ENCODE peak calls at places on chromosomes 11 and 22, in seven cellular contexts. U, Z, D, H, J, B and L are unnamed samples.

GRCh38 chr22:44197271-44197670 is 16.5 kb downstream of the PARVG start:
- DNase-seq in U (no peak), Z (no peak), D (no peak), H (no peak), J (no peak), B (no peak), L (no peak)

GRCh38 chr11:129881570-129882170 is 13.7 kb downstream of the NFRKB start:
- DNase-seq in U (no peak), Z (no peak), D (peak), H (peak), J (no peak), B (peak), L (no peak)

GRCh38 chr11:12983331-12983730 is 25.8 kb upstream of the RASSF10 start:
- DNase-seq in U (no peak), Z (no peak), D (no peak), H (no peak), J (no peak), B (no peak), L (no peak)

GRCh38 chr11:125924384-125925007 is 20.2 kb downstream of the DDX25 start:
- DNase-seq in U (no peak), Z (no peak), D (no peak), H (no peak), J (no peak), B (no peak), L (no peak)

GRCh38 chr11:36391062-36391461 is 95.0 kb downstream of the PRR5L start:
- DNase-seq in U (no peak), Z (no peak), D (no peak), H (no peak), J (no peak), B (no peak), L (no peak)

GRCh38 chr11:77089004-77089545 is 13.6 kb upstream of the OMP start:
- DNase-seq in U (no peak), Z (no peak), D (no peak), H (no peak), J (no peak), B (no peak), L (no peak)

GRCh38 chr11:72736452-72737069 is 15.6 kb downstream of the ARAP1 start:
- DNase-seq in U (no peak), Z (peak), D (no peak), H (no peak), J (no peak), B (peak), L (no peak)

GRCh38 chr11:85941380-85941973 is 86.3 kb downstream of the CCDC83 start:
- DNase-seq in U (no peak), Z (peak), D (peak), H (peak), J (no peak), B (peak), L (peak)

GRCh38 chr22:41976070-41976901 is 7.0 kb downstream of the SEPTIN3 start:
- DNase-seq in U (no peak), Z (no peak), D (peak), H (peak), J (peak), B (no peak), L (no peak)

GRCh38 chr11:12472401-12473065 is 95.2 kb downstream of the PARVA start:
- DNase-seq in U (no peak), Z (no peak), D (no peak), H (no peak), J (no peak), B (no peak), L (no peak)

GRCh38 chr11:104142701-104143100 is 21.2 kb downstream of the PDGFD start:
- DNase-seq in U (no peak), Z (no peak), D (no peak), H (no peak), J (no peak), B (no peak), L (no peak)

GRCh38 chr11:123212406-123212805 is 17.4 kb upstream of the CLMP start:
- DNase-seq in U (no peak), Z (no peak), D (no peak), H (no peak), J (no peak), B (no peak), L (no peak)

GRCh38 chr22:32752868-32753520 is 48.5 kb upstream of the TIMP3 start:
- DNase-seq in U (no peak), Z (no peak), D (no peak), H (no peak), J (no peak), B (peak), L (no peak)

GRCh38 chr11:92386577-92386976 is 162.0 kb downstream of the FAT3 start:
- DNase-seq in U (no peak), Z (no peak), D (no peak), H (no peak), J (no peak), B (no peak), L (no peak)

GRCh38 chr11:82004537-82005213 is 729.0 kb downstream of the FAM181B start:
- DNase-seq in U (no peak), Z (no peak), D (no peak), H (no peak), J (no peak), B (peak), L (no peak)

GRCh38 chr22:16957781-16958180 is 50.2 kb downstream of the GAB4 start:
- DNase-seq in U (no peak), Z (no peak), D (peak), H (no peak), J (no peak), B (no peak), L (no peak)

GRCh38 chr11:10386361-10386760 is 68.7 kb upstream of the AMPD3 start:
- DNase-seq in U (no peak), Z (no peak), D (no peak), H (no peak), J (no peak), B (no peak), L (no peak)

GRCh38 chr11:135019343-135019742 is 607.3 kb upstream of the B3GAT1 start:
- DNase-seq in U (no peak), Z (no peak), D (no peak), H (no peak), J (no peak), B (no peak), L (no peak)